ENCODE peak calls at places on chromosomes 11 and 22, in four cellular contexts. One of them, this sample, is unnamed.

GRCh38 chr11:118341749-118342489 is 586 bp downstream of the CD3D start:
- DNase-seq in NCI-H1417: no peak
- DNase-seq in myocyte: no peak
- DNase-seq in H54: no peak
- DNase-seq in this sample: no peak

GRCh38 chr11:88206746-88207145 is 31.5 kb upstream of the RAB38 start:
- DNase-seq in H54: no peak
- DNase-seq in NCI-H1417: no peak
- DNase-seq in myocyte: no peak
- DNase-seq in this sample: no peak

GRCh38 chr22:36902143-36902911 is 11.1 kb upstream of the CSF2RB start:
- DNase-seq in myocyte: no peak
- DNase-seq in NCI-H1417: no peak
- DNase-seq in H54: no peak
- DNase-seq in this sample: no peak

GRCh38 chr11:97364047-97364446 is 974.2 kb downstream of the JRKL start:
- DNase-seq in NCI-H1417: no peak
- DNase-seq in H54: no peak
- DNase-seq in myocyte: no peak
- DNase-seq in this sample: no peak

GRCh38 chr11:34405079-34405858 is 33.5 kb upstream of the CAT start:
- DNase-seq in NCI-H1417: no peak
- DNase-seq in myocyte: peak
- DNase-seq in H54: no peak
- DNase-seq in this sample: no peak

GRCh38 chr11:130163346-130164220 is 4.0 kb downstream of the ST14 start:
- DNase-seq in NCI-H1417: peak
- DNase-seq in H54: no peak
- DNase-seq in myocyte: no peak
- DNase-seq in this sample: no peak

GRCh38 chr11:69481393-69481844 is at the start of gene LINC01488:
- DNase-seq in NCI-H1417: no peak
- DNase-seq in H54: no peak
- DNase-seq in myocyte: no peak
- DNase-seq in this sample: no peak

GRCh38 chr11:13116491-13116890 is 107.4 kb downstream of the RASSF10 start:
- DNase-seq in NCI-H1417: no peak
- DNase-seq in H54: no peak
- DNase-seq in myocyte: no peak
- DNase-seq in this sample: no peak

GRCh38 chr11:9155930-9156329 is 64.5 kb upstream of the SCUBE2 start:
- DNase-seq in myocyte: no peak
- DNase-seq in NCI-H1417: no peak
- DNase-seq in H54: no peak
- DNase-seq in this sample: no peak

GRCh38 chr22:23392420-23393121 is 187.5 kb downstream of the IGLL1 start:
- DNase-seq in NCI-H1417: no peak
- DNase-seq in myocyte: no peak
- DNase-seq in H54: no peak
- DNase-seq in this sample: no peak

GRCh38 chr22:33354928-33355327 is 296.7 kb upstream of the SYN3 start:
- DNase-seq in H54: no peak
- DNase-seq in NCI-H1417: no peak
- DNase-seq in myocyte: no peak
- DNase-seq in this sample: no peak

GRCh38 chr11:131486100-131486499 is 115.7 kb downstream of the NTM start:
- DNase-seq in H54: no peak
- DNase-seq in myocyte: peak
- DNase-seq in NCI-H1417: no peak
- DNase-seq in this sample: no peak

GRCh38 chr11:87722756-87723599 is 452.3 kb downstream of the RAB38 start:
- DNase-seq in myocyte: peak
- DNase-seq in H54: peak
- DNase-seq in NCI-H1417: peak
- DNase-seq in this sample: no peak

GRCh38 chr11:35101223-35101622 is 37.7 kb upstream of the CD44 start:
- DNase-seq in H54: no peak
- DNase-seq in NCI-H1417: no peak
- DNase-seq in myocyte: peak
- DNase-seq in this sample: no peak

GRCh38 chr11:118914178-118914918 is 11.4 kb downstream of the BCL9L start:
- DNase-seq in myocyte: peak
- DNase-seq in H54: no peak
- DNase-seq in NCI-H1417: peak
- DNase-seq in this sample: no peak

GRCh38 chr22:44205713-44206645 is 25.3 kb downstream of the PARVG start:
- DNase-seq in NCI-H1417: no peak
- DNase-seq in myocyte: peak
- DNase-seq in H54: no peak
- DNase-seq in this sample: no peak

GRCh38 chr11:74948898-74949747 is at the start of the genes SPCS2 and XRRA1:
- DNase-seq in NCI-H1417: peak
- DNase-seq in H54: peak
- DNase-seq in myocyte: peak
- DNase-seq in this sample: peak

GRCh38 chr11:3226846-3227567 is 5.2 kb downstream of the MRGPRE start:
- DNase-seq in NCI-H1417: no peak
- DNase-seq in H54: no peak
- DNase-seq in myocyte: no peak
- DNase-seq in this sample: no peak

GRCh38 chr11:70156291-70157037 is 46.6 kb upstream of the FADD start:
- DNase-seq in myocyte: no peak
- DNase-seq in NCI-H1417: no peak
- DNase-seq in H54: no peak
- DNase-seq in this sample: no peak

GRCh38 chr11:129694538-129694937 is 121.1 kb upstream of the TMEM45B start:
- DNase-seq in myocyte: no peak
- DNase-seq in H54: peak
- DNase-seq in NCI-H1417: no peak
- DNase-seq in this sample: no peak

GRCh38 chr11:118592616-118593367 is 14.6 kb upstream of the PHLDB1 start:
- DNase-seq in H54: no peak
- DNase-seq in myocyte: peak
- DNase-seq in NCI-H1417: no peak
- DNase-seq in this sample: no peak

GRCh38 chr11:130478204-130478701 is 29.8 kb downstream of the ADAMTS15 start:
- DNase-seq in H54: peak
- DNase-seq in myocyte: peak
- DNase-seq in NCI-H1417: no peak
- DNase-seq in this sample: peak

This sample was measured in T1000.